ENCODE peak calls at places on chromosomes 5 and 9, in six cellular contexts. I, U, Y, J, L and B are unnamed samples.

GRCh38 chr5:159519365-159519764 is 189.1 kb upstream of the IL12B start:
- DNase-seq in I (no peak), U (no peak), Y (no peak), J (no peak), L (no peak), B (no peak)

GRCh38 chr5:166165600-166165999 is 2125.8 kb upstream of the WWC1 start:
- DNase-seq in I (peak), U (no peak), Y (no peak), J (no peak), L (peak), B (peak)

GRCh38 chr9:860706-861105 is 19.2 kb downstream of the DMRT1 start:
- DNase-seq in I (no peak), U (no peak), Y (no peak), J (no peak), L (no peak), B (no peak)

GRCh38 chr5:91420879-91421278 is 37.8 kb upstream of the ARRDC3 start:
- DNase-seq in I (no peak), U (no peak), Y (no peak), J (no peak), L (no peak), B (no peak)

GRCh38 chr9:123894822-123895221 is 35.1 kb downstream of the DENND1A start:
- DNase-seq in I (no peak), U (no peak), Y (no peak), J (no peak), L (no peak), B (no peak)

GRCh38 chr9:95105519-95106287 is 211.8 kb downstream of the FANCC start:
- DNase-seq in I (peak), U (no peak), Y (no peak), J (no peak), L (no peak), B (no peak)

GRCh38 chr5:94024625-94025024 is 283.2 kb upstream of the POU5F2 start:
- DNase-seq in I (no peak), U (no peak), Y (no peak), J (no peak), L (no peak), B (no peak)

GRCh38 chr9:95061916-95062600 is 255.5 kb downstream of the FANCC start:
- DNase-seq in I (peak), U (no peak), Y (no peak), J (no peak), L (no peak), B (no peak)

GRCh38 chr5:96885518-96886338 is 9.4 kb downstream of the ERAP2 start:
- DNase-seq in I (no peak), U (no peak), Y (no peak), J (no peak), L (no peak), B (no peak)

GRCh38 chr9:129458155-129458661 is 162.7 kb downstream of the C9orf50 start:
- DNase-seq in I (no peak), U (peak), Y (no peak), J (no peak), L (no peak), B (no peak)

GRCh38 chr5:106639488-106639887 is 1031.2 kb downstream of the EFNA5 start:
- DNase-seq in I (no peak), U (no peak), Y (no peak), J (no peak), L (no peak), B (no peak)

GRCh38 chr5:88883059-88883565 is at the start of gene MEF2C:
- DNase-seq in I (peak), U (no peak), Y (peak), J (peak), L (peak), B (peak)

GRCh38 chr5:59099270-59099994 is 516.6 kb downstream of the RAB3C start:
- DNase-seq in I (no peak), U (no peak), Y (no peak), J (peak), L (no peak), B (no peak)

GRCh38 chr5:172110921-172111873 is 76.8 kb downstream of the STK10 start:
- DNase-seq in I (peak), U (peak), Y (no peak), J (peak), L (no peak), B (no peak)

GRCh38 chr9:23821400-23822181 is 4.4 kb downstream of the ELAVL2 start:
- DNase-seq in I (peak), U (no peak), Y (peak), J (no peak), L (peak), B (peak)

GRCh38 chr5:157917909-157918809 is 59.2 kb upstream of the CLINT1 start:
- DNase-seq in I (peak), U (peak), Y (peak), J (peak), L (peak), B (no peak)

GRCh38 chr9:135214054-135214640 is 126.7 kb downstream of the OLFM1 start:
- DNase-seq in I (peak), U (no peak), Y (no peak), J (no peak), L (no peak), B (no peak)

GRCh38 chr5:167049043-167049663 is 1242.3 kb upstream of the WWC1 start:
- DNase-seq in I (peak), U (no peak), Y (no peak), J (peak), L (peak), B (peak)

GRCh38 chr9:69090943-69091342 is 55.4 kb downstream of the FXN start:
- DNase-seq in I (no peak), U (no peak), Y (no peak), J (no peak), L (no peak), B (no peak)

GRCh38 chr9:71768388-71769174 is at the start of gene CEMIP2:
- DNase-seq in I (peak), U (peak), Y (peak), J (peak), L (peak), B (peak)

GRCh38 chr5:138925090-138925635 is 50.0 kb upstream of the LRRTM2 start:
- DNase-seq in I (no peak), U (no peak), Y (no peak), J (no peak), L (no peak), B (no peak)

GRCh38 chr9:100739208-100739607 is 161.3 kb downstream of the CAVIN4 start:
- DNase-seq in I (no peak), U (no peak), Y (no peak), J (no peak), L (no peak), B (no peak)

GRCh38 chr5:125109293-125109692 is 362.9 kb upstream of the ZNF608 start:
- DNase-seq in I (no peak), U (no peak), Y (no peak), J (no peak), L (no peak), B (no peak)

GRCh38 chr5:38666668-38667498 is 110.4 kb upstream of the LIFR start:
- DNase-seq in I (no peak), U (no peak), Y (peak), J (peak), L (peak), B (peak)

GRCh38 chr5:114412509-114413171 is 50.8 kb downstream of the KCNN2 start:
- DNase-seq in I (no peak), U (no peak), Y (no peak), J (peak), L (no peak), B (no peak)

GRCh38 chr5:57448751-57449150 is 33.9 kb downstream of the ACTBL2 start:
- DNase-seq in I (no peak), U (no peak), Y (no peak), J (no peak), L (no peak), B (no peak)

GRCh38 chr5:55821731-55822512 is 29.2 kb upstream of the IL31RA start:
- DNase-seq in I (peak), U (no peak), Y (peak), J (no peak), L (peak), B (peak)

GRCh38 chr9:135408676-135409254 is 70.8 kb upstream of the PPP1R26 start:
- DNase-seq in I (no peak), U (no peak), Y (no peak), J (no peak), L (no peak), B (no peak)